ENCODE peak calls at places on chromosome X, in five cellular contexts. Q is stomach, I is thyroid gland, E is NB4, H is A549. V is an unnamed sample.

GRCh38 chrX:139691493-139691842 is 16.5 kb downstream of the MCF2 start:
- DNase-seq in Q (no peak), H (no peak), E (no peak), I (peak; percentile 1), V (no peak)

GRCh38 chrX:21656587-21657317 is 1.4 kb downstream of the KLHL34 start:
- DNase-seq in H (no peak), I (no peak), Q (no peak), E (no peak), V (no peak)

GRCh38 chrX:30039768-30040167 is 175.6 kb upstream of the MAGEB2 start:
- DNase-seq in Q (no peak), E (no peak), H (no peak), I (no peak), V (no peak)

GRCh38 chrX:46710425-46710824 is 48.5 kb downstream of the SLC9A7 start:
- DNase-seq in Q (no peak), E (no peak), I (no peak), H (peak; percentile 13), V (no peak)

GRCh38 chrX:95945528-95945927 is 739.1 kb upstream of the DIAPH2 start:
- DNase-seq in H (no peak), Q (no peak), I (no peak), E (no peak), V (no peak)

GRCh38 chrX:17413228-17413627 is 38.2 kb downstream of the NHS start:
- DNase-seq in I (no peak), E (no peak), H (no peak), Q (no peak), V (no peak)

GRCh38 chrX:68398286-68398685 is 35.0 kb downstream of the OPHN1 start:
- DNase-seq in E (no peak), I (no peak), H (no peak), Q (no peak), V (no peak)

GRCh38 chrX:35696760-35697234 is 101.3 kb upstream of the MAGEB16 start:
- DNase-seq in E (no peak), Q (no peak), H (no peak), I (no peak), V (no peak)

GRCh38 chrX:139023531-139023930 is 312.0 kb upstream of the FGF13 start:
- DNase-seq in H (no peak), I (no peak), E (no peak), Q (no peak), V (no peak)

GRCh38 chrX:74613350-74614192 is 853 bp downstream of the RLIM start:
- DNase-seq in I (peak; percentile 10), Q (peak; percentile 26), H (peak; percentile 23), E (peak; percentile 60), V (no peak)

GRCh38 chrX:46836701-46837542 is at the start of gene RP2:
- DNase-seq in I (peak; percentile 92), Q (peak; percentile 90), E (peak; percentile 96), H (peak; percentile 78), V (peak; percentile 42)

GRCh38 chrX:107485019-107485418 is 35.6 kb downstream of the FRMPD3 start:
- DNase-seq in E (peak; percentile 11), H (no peak), Q (no peak), I (no peak), V (no peak)

GRCh38 chrX:48960291-48960690 is 2.9 kb upstream of the OTUD5 start:
- DNase-seq in E (no peak), Q (no peak), I (no peak), H (no peak), V (no peak)

GRCh38 chrX:48957827-48958634 is 624 bp upstream of the OTUD5 start:
- DNase-seq in E (peak; percentile 97), H (peak; percentile 96), Q (peak; percentile 95), I (peak; percentile 96), V (peak; percentile 68)

GRCh38 chrX:48957477-48957826 is at the start of gene OTUD5:
- DNase-seq in I (no peak), Q (no peak), H (peak; percentile 64), E (peak; percentile 78), V (no peak)

GRCh38 chrX:48958635-48959094 is 1.3 kb upstream of the OTUD5 start:
- DNase-seq in Q (peak; percentile 32), H (peak; percentile 41), E (peak; percentile 36), I (peak; percentile 37), V (no peak)

GRCh38 chrX:48961585-48962091 is 4.2 kb upstream of the OTUD5 start:
- DNase-seq in Q (no peak), I (no peak), E (no peak), H (no peak), V (no peak)
- TF ChIP-seq POLR2A in Q (no peak), I (no peak), E (no peak), H (no peak), V (no peak)

GRCh38 chrX:154348114-154348531 is 26.3 kb downstream of the FLNA start:
- DNase-seq in Q (no peak), I (no peak), E (no peak), H (no peak), V (no peak)

GRCh38 chrX:154348646-154349358 is 25.6 kb downstream of the FLNA start:
- DNase-seq in H (no peak), E (no peak), Q (no peak), I (no peak), V (no peak)

GRCh38 chrX:154350429-154351182 is 23.8 kb downstream of the FLNA start:
- DNase-seq in H (no peak), I (no peak), E (no peak), Q (no peak), V (no peak)

GRCh38 chrX:154349979-154350378 is 24.5 kb downstream of the FLNA start:
- DNase-seq in I (no peak), Q (no peak), H (no peak), E (no peak), V (no peak)

DNA sequence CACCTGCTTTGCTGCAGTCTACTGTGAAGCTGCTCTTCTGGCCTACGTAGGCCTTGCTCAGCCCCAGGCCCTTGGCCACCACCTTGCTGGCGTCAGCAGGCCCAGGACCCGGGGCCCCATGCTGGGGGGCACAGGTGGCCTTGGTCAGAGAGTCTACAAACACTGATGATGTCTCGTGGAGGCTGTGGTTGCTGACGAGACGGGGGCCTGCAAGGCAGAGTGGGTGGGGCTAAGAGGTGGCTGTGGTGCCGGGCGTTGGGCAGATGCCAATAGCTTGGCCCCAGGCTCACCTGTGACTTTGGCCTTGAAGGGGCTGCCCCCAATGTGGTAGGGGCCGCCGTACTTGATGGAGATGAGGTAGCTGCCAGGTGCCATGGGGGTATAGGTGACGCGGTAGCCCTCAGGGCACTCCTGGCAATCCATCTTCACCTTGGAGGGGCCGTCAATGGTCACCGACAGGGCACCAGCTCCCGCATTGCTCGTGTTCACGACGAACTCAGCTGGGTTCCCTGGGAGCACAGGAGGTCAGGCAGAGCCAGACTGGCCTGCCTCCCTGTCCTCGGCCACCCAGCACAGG is 25.0 kb downstream of the FLNA start:
- DNase-seq in I (no peak), Q (no peak), E (no peak), H (no peak), V (no peak)
- TF ChIP-seq POLR2A in I (no peak), Q (no peak), E (no peak), H (no peak), V (no peak)

GRCh38 chrX:13533726-13534125 is 35.7 kb upstream of the EGFL6 start:
- DNase-seq in I (no peak), Q (no peak), H (no peak), E (peak; percentile 22), V (no peak)
- TF ChIP-seq POLR2A in I (no peak), Q (no peak), H (no peak), E (no peak), V (no peak)

DNA sequence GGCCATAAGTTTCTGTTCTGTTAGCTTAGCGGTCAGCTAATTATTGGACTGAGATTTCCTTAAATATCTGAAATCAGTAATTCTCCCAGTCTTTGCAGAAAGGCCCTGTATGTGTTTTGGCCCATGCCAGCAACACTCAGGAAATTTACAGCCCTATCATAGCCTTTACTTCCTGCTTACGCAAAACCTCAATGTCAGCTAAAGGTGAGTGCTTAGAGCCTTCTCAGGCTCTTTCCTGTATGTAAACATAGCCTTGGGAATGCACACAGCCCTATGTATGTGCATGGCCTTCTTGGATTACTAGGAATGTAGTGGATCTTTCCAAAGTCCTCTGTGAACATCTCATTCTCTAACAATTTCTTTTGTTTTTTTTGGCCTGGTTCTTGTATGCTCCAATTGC is 200.0 kb downstream of the PPP1R2C start:
- DNase-seq in Q (no peak), H (no peak), E (no peak), I (no peak), V (no peak)
- TF ChIP-seq POLR2A in Q (no peak), H (no peak), E (no peak), I (no peak), V (no peak)

V was measured in H54.